ENCODE peak calls at places on chromosome 13, in four cellular contexts. R, P, T and Q are unnamed samples.
A peak's percentile ranks its signal among the peaks of the same experiment; 100 is the strongest.

GRCh38 chr13:112131740-112132113 is 64.8 kb downstream of the SOX1 start:
- DNase-seq in T (no peak), R (no peak), P (no peak), Q (no peak)

GRCh38 chr13:28679628-28680027 is 20.7 kb downstream of the POMP start:
- DNase-seq in R (no peak), T (no peak), P (peak; percentile 9), Q (no peak)

GRCh38 chr13:112752711-112753541 is 63.1 kb downstream of the ATP11A start:
- DNase-seq in R (no peak), P (no peak), T (no peak), Q (no peak)

GRCh38 chr13:114134111-114134943 is 1.9 kb upstream of the RASA3 start:
- DNase-seq in R (no peak), T (no peak), P (no peak), Q (no peak)

GRCh38 chr13:48448963-48449614 is 36.2 kb upstream of the LPAR6 start:
- DNase-seq in P (no peak), R (no peak), T (no peak), Q (no peak)

GRCh38 chr13:34357435-34358232 is 539.7 kb downstream of the RFC3 start:
- DNase-seq in T (no peak), R (no peak), P (no peak), Q (no peak)

GRCh38 chr13:51435002-51435578 is 17.7 kb downstream of the INTS6 start:
- DNase-seq in P (no peak), R (no peak), T (no peak), Q (peak; percentile 7)

GRCh38 chr13:30835442-30835841 is 70.6 kb upstream of the MEDAG start:
- DNase-seq in T (no peak), R (peak; percentile 25), P (no peak), Q (no peak)

GRCh38 chr13:31982540-31982939 is 49.0 kb upstream of the FRY start:
- DNase-seq in T (no peak), P (peak; percentile 67), R (no peak), Q (no peak)

GRCh38 chr13:40220299-40220935 is 446.0 kb downstream of the FOXO1 start:
- DNase-seq in T (no peak), P (no peak), R (no peak), Q (no peak)

GRCh38 chr13:73429691-73430090 is 370.9 kb downstream of the KLF5 start:
- DNase-seq in R (no peak), P (no peak), T (no peak), Q (no peak)

GRCh38 chr13:24264976-24265375 is 44.4 kb upstream of the C1QTNF9 start:
- DNase-seq in R (no peak), P (no peak), T (no peak), Q (no peak)

GRCh38 chr13:110396913-110397379 is 89.9 kb downstream of the COL4A2 start:
- DNase-seq in R (no peak), T (no peak), P (no peak), Q (no peak)
- TF ChIP-seq TARDBP in R (no peak), T (no peak), P (no peak), Q (no peak)

GRCh38 chr13:37136187-37136586 is 30.7 kb upstream of the CSNK1A1L start:
- DNase-seq in T (no peak), R (no peak), P (no peak), Q (no peak)

GRCh38 chr13:37138917-37139316 is 33.5 kb upstream of the CSNK1A1L start:
- DNase-seq in T (no peak), P (no peak), R (no peak), Q (no peak)

GRCh38 chr13:37139356-37139755 is 33.9 kb upstream of the CSNK1A1L start:
- DNase-seq in T (no peak), R (no peak), P (no peak), Q (no peak)

GRCh38 chr13:37136633-37137032 is 31.2 kb upstream of the CSNK1A1L start:
- DNase-seq in T (no peak), P (no peak), R (no peak), Q (no peak)

DNA sequence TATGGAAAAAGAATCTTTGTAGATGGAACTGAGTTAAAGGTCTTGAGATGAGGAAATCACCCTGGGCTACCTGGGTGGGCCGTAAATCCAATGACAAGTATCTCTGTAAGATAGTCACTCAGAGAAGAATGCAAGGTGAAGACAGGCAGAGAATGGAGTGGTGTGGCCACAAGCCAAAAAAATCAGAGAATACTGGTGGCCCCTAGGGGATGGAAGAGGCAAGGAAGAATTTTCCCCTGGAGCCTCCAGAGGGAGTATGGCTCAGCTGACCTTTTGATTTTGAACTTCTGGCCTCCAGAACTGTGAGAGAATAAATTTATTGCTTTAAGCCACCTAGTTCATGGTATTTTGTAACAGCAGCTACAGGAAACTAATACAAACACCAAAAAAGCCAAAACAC is 32.7 kb upstream of the CSNK1A1L start:
- DNase-seq in R (peak; percentile 9), P (peak; percentile 19), T (no peak), Q (peak; percentile 15)
- TF ChIP-seq SP1 in R (no peak), P (no peak), T (no peak), Q (no peak)

DNA sequence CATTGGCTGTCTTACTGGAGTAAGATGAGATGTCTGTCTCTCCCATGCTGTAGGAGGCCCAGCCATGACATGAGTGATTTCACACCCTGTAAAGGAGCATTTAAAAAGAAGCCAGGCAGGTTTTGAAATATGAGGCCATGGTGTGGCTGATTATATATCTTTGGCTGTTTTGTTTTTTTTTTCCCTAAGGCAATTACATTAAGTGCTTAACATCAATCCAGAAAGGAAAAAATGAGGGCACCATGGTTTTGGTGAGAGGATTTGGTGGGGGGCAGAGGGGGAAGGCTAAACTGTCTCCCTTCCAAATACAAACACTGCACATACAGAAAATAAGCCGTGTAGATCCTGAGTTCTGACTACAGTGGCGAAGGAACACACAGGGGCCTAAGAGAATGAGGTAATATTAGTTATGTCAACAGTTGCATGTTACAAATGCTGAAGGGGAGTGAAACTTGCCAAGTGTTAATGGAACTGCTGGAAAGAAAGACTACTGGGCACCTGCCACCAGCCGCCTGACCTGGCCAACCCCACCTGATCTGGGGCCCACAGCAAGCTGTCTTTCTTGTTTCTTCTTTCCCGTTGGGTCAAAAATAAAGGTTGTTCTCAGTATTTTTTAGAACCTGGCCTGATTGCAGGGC is 183.7 kb upstream of the TSC22D1 start:
- DNase-seq in T (no peak), R (no peak), P (peak; percentile 21), Q (peak; percentile 21)
- TF ChIP-seq TARDBP in T (no peak), R (no peak), P (no peak), Q (no peak)

GRCh38 chr13:43511260-43511970 is 275.4 kb downstream of the ENOX1 start:
- DNase-seq in P (no peak), R (no peak), T (no peak), Q (no peak)
- TF ChIP-seq SP1 in P (no peak), R (no peak), T (no peak), Q (no peak)